ENCODE peak calls at places on chromosomes 16 and 17, in six cellular contexts. M is mucosa of descending colon; T is activated CD4-positive, alpha-beta T cell treated with anti-CD3 and anti-CD28 coated beads, Interleukin-2, amount 10 ng/mL, durations not matched to agents 24 days and 14 days; S is GM23248; H is HTR-8/SVneo; C is memory B cell. R is an unnamed sample.

GRCh38 chr17:55487727-55488436 is 23.4 kb downstream of the SMIM36 start:
- DNase-seq in S (peak; percentile 5), T (no peak), H (no peak), M (no peak), C (no peak), R (no peak)

GRCh38 chr17:4716081-4716480 is 5.6 kb downstream of the ARRB2 start:
- DNase-seq in S (no peak), C (no peak), T (no peak), M (peak; percentile 22), H (no peak), R (no peak)

GRCh38 chr16:85717393-85718152 is 28.8 kb upstream of the GINS2 start:
- DNase-seq in M (peak; percentile 71), H (peak; percentile 77), S (peak; percentile 69), C (peak; percentile 65), T (peak; percentile 88), R (peak; percentile 60)

GRCh38 chr16:76193851-76194620 is 83.2 kb upstream of the CNTNAP4 start:
- DNase-seq in C (no peak), H (no peak), T (no peak), S (no peak), M (no peak), R (no peak)

GRCh38 chr17:57629470-57629869 is 115.6 kb downstream of the CCDC182 start:
- DNase-seq in S (peak; percentile 52), H (no peak), C (peak; percentile 61), T (no peak), M (no peak), R (peak; percentile 20)

GRCh38 chr16:17271687-17272086 is 199.1 kb downstream of the XYLT1 start:
- DNase-seq in S (peak; percentile 22), M (no peak), H (no peak), T (no peak), C (no peak), R (peak; percentile 31)

GRCh38 chr17:59783221-59784016 is 76.0 kb downstream of the VMP1 start:
- DNase-seq in H (no peak), S (peak; percentile 40), C (no peak), M (no peak), T (peak; percentile 66), R (no peak)

GRCh38 chr16:81458149-81458669 is 13.6 kb downstream of the CMIP start:
- DNase-seq in T (no peak), M (no peak), C (no peak), S (no peak), H (no peak), R (no peak)

GRCh38 chr17:68820825-68821481 is 134.2 kb downstream of the ABCA8 start:
- DNase-seq in C (no peak), M (no peak), S (no peak), H (no peak), T (no peak), R (no peak)

GRCh38 chr17:27226611-27227234 is 67.2 kb upstream of the WSB1 start:
- DNase-seq in S (peak; percentile 76), H (no peak), T (peak; percentile 17), M (no peak), C (no peak), R (no peak)

GRCh38 chr16:82146957-82147356 is 23.1 kb downstream of the MPHOSPH6 start:
- DNase-seq in H (no peak), M (no peak), S (no peak), C (no peak), T (no peak), R (no peak)

GRCh38 chr17:15398291-15398690 is 56.9 kb upstream of the TEKT3 start:
- DNase-seq in T (no peak), M (no peak), S (peak; percentile 80), H (peak; percentile 57), C (no peak), R (no peak)

GRCh38 chr16:24253192-24253591 is 2.9 kb upstream of the CACNG3 start:
- DNase-seq in M (no peak), T (peak; percentile 77), C (peak; percentile 52), S (peak; percentile 55), H (peak; percentile 11), R (peak; percentile 26)

GRCh38 chr17:28875856-28876564 is 21.2 kb downstream of the ERAL1 start:
- DNase-seq in S (no peak), T (no peak), M (no peak), H (no peak), C (no peak), R (no peak)

GRCh38 chr16:29809850-29810698 is 1.9 kb upstream of the PRRT2 start:
- DNase-seq in M (peak; percentile 57), T (peak; percentile 76), C (no peak), S (peak; percentile 54), H (no peak), R (peak; percentile 35)

GRCh38 chr16:22618842-22619241 is 108.2 kb downstream of the NPIPB5 start:
- DNase-seq in H (no peak), S (no peak), M (no peak), C (no peak), T (no peak), R (no peak)

GRCh38 chr16:66524601-66525164 is 25.2 kb downstream of the TK2 start:
- DNase-seq in S (no peak), T (peak; percentile 76), H (no peak), M (no peak), C (peak; percentile 77), R (peak; percentile 71)

GRCh38 chr16:70529051-70529777 is 5.6 kb downstream of the SF3B3 start:
- DNase-seq in T (peak; percentile 63), C (no peak), S (peak; percentile 87), M (no peak), H (peak; percentile 53), R (no peak)

GRCh38 chr16:50956637-50957036 is 194.4 kb downstream of the SALL1 start:
- DNase-seq in T (no peak), C (no peak), S (no peak), H (no peak), M (no peak), R (no peak)

GRCh38 chr17:82242977-82243647 is 14.3 kb downstream of the SLC16A3 start:
- DNase-seq in C (no peak), S (peak; percentile 89), H (no peak), M (peak; percentile 71), T (no peak), R (peak; percentile 66)

GRCh38 chr17:43766413-43767052 is 7.9 kb upstream of the SOST start:
- DNase-seq in M (peak; percentile 50), T (peak; percentile 79), C (peak; percentile 23), S (peak; percentile 76), H (peak; percentile 74), R (peak; percentile 84)

GRCh38 chr17:44266402-44267164 is 1.4 kb downstream of the SLC4A1 start:
- DNase-seq in S (peak; percentile 12), M (no peak), H (no peak), C (no peak), T (no peak), R (no peak)

GRCh38 chr17:46117850-46118696 is 75.2 kb downstream of the KANSL1 start:
- DNase-seq in S (no peak), H (no peak), C (no peak), T (no peak), M (no peak), R (no peak)

GRCh38 chr16:1097800-1098199 is 1.8 kb upstream of the C1QTNF8 start:
- DNase-seq in C (no peak), H (no peak), T (no peak), S (peak; percentile 61), M (no peak), R (no peak)

GRCh38 chr17:29590261-29590978 is 972 bp upstream of the GIT1 start:
- DNase-seq in T (no peak), S (peak; percentile 87), M (peak; percentile 52), H (peak; percentile 42), C (no peak), R (no peak)

GRCh38 chr17:30477758-30478115 is 529 bp downstream of the GOSR1 start:
- DNase-seq in H (no peak), S (peak; percentile 73), T (no peak), M (no peak), C (peak; percentile 56), R (no peak)

GRCh38 chr17:42535400-42536047 is 517 bp upstream of the NAGLU start:
- DNase-seq in M (no peak), C (no peak), T (no peak), S (no peak), H (no peak), R (no peak)

GRCh38 chr17:37752482-37752881 is 7.6 kb upstream of the HNF1B start:
- DNase-seq in H (peak; percentile 84), S (peak; percentile 88), T (no peak), M (no peak), C (no peak), R (peak; percentile 51)

GRCh38 chr17:44589316-44590071 is 32.2 kb downstream of the FZD2 start:
- DNase-seq in S (peak; percentile 71), M (no peak), H (no peak), C (no peak), T (no peak), R (no peak)

GRCh38 chr17:80826955-80827645 is 164.5 kb upstream of the CHMP6 start:
- DNase-seq in S (peak; percentile 100), T (peak; percentile 81), M (no peak), C (no peak), H (peak; percentile 88), R (no peak)

GRCh38 chr16:2016407-2016922 is 3.1 kb upstream of the NPW start:
- DNase-seq in T (peak; percentile 73), H (no peak), S (no peak), M (peak; percentile 50), C (no peak), R (no peak)

R was measured in left colon.